ENCODE peak calls at places on chromosome 20, in five cellular contexts. G is A549, I is H1, U is HepG2, P is GM12878. L is an unnamed sample.

GRCh38 chr20:59835448-59836395 is 97.7 kb downstream of the SYCP2 start:
- DNase-seq in U (no peak), P (no peak), I (no peak), G (no peak), L (no peak)

GRCh38 chr20:32559753-32560380 is 25.3 kb downstream of the NOL4L start:
- DNase-seq in P (no peak), I (no peak), G (no peak), U (no peak), L (no peak)

GRCh38 chr20:3082955-3083952 is 1.3 kb downstream of the AVP start:
- DNase-seq in P (no peak), G (no peak), U (peak), I (no peak), L (no peak)

GRCh38 chr20:18103497-18103896 is 34.2 kb upstream of the KAT14 start:
- DNase-seq in I (no peak), U (peak), P (no peak), G (no peak), L (no peak)

GRCh38 chr20:63328026-63328700 is 33.0 kb downstream of the CHRNA4 start:
- DNase-seq in G (no peak), I (no peak), U (no peak), P (no peak), L (no peak)

GRCh38 chr20:30168025-30168799 is 1089.3 kb upstream of the DEFB115 start:
- DNase-seq in P (no peak), U (no peak), G (no peak), I (no peak), L (no peak)

GRCh38 chr20:64233725-64234124 is 21.8 kb upstream of the PCMTD2 start:
- DNase-seq in I (no peak), U (no peak), P (no peak), G (no peak), L (no peak)

GRCh38 chr20:14712302-14712739 is 374.9 kb upstream of the FLRT3 start:
- DNase-seq in G (peak), P (no peak), I (no peak), U (no peak), L (no peak)

GRCh38 chr20:44610313-44610965 is 28.1 kb downstream of the PKIG start:
- DNase-seq in G (no peak), P (no peak), I (no peak), U (no peak), L (no peak)

GRCh38 chr20:17895641-17896246 is 72.8 kb downstream of the SNX5 start:
- DNase-seq in G (no peak), P (peak), U (no peak), I (no peak), L (peak)

GRCh38 chr20:32792316-32792715 is 27.4 kb upstream of the MAPRE1 start:
- DNase-seq in I (no peak), P (peak), G (no peak), U (peak), L (no peak)

GRCh38 chr20:58399926-58400325 is 10.9 kb downstream of the VAPB start:
- DNase-seq in I (no peak), U (no peak), G (no peak), P (no peak), L (no peak)

GRCh38 chr20:19539191-19539590 is 218.9 kb upstream of the RIN2 start:
- DNase-seq in G (no peak), P (no peak), I (no peak), U (no peak), L (no peak)

GRCh38 chr20:36885355-36885754 is 9.4 kb downstream of the TLDC2 start:
- DNase-seq in U (no peak), I (no peak), G (peak), P (no peak), L (peak)

GRCh38 chr20:50611128-50611810 is 80.1 kb downstream of the RIPOR3 start:
- DNase-seq in I (no peak), P (no peak), U (no peak), G (no peak), L (no peak)

GRCh38 chr20:63280371-63280770 is 7.8 kb downstream of the ARFGAP1 start:
- DNase-seq in I (no peak), P (no peak), G (no peak), U (no peak), L (no peak)

GRCh38 chr20:62208061-62208804 is 11.8 kb downstream of the HRH3 start:
- DNase-seq in I (no peak), P (no peak), U (no peak), G (no peak), L (no peak)

GRCh38 chr20:18702736-18703135 is 110.8 kb upstream of the SCP2D1 start:
- DNase-seq in P (no peak), I (no peak), U (no peak), G (no peak), L (no peak)

GRCh38 chr20:36336838-36337478 is 30.8 kb downstream of the DLGAP4 start:
- DNase-seq in U (no peak), G (no peak), I (no peak), P (no peak), L (no peak)

GRCh38 chr20:36333841-36334240 is 27.7 kb downstream of the DLGAP4 start:
- DNase-seq in U (no peak), P (no peak), G (no peak), I (no peak), L (no peak)

DNA sequence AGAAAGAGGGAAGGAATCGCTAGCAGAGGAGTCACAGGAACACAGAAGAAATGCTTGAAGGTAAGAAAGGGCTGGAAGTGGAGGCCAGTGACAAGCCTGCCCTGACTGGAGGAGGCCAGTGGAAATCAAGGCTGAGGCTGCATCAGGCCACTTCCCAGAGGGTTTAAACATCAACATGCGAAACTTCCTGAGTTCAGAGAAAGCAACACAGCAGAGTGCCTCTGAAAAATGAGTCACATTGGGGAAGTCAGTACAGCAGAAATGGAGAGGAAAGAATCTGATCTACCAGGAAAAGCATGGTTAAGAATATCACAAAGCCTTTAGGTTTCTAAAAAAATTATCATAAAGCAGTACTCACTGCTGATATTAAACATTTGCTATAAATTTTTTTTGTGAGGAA is 23.3 kb downstream of the NAPB start:
- DNase-seq in U (no peak), G (no peak), P (no peak), I (no peak), L (no peak)
- TF ChIP-seq KDM1A in U (no peak), G (no peak), P (no peak), I (no peak), L (no peak)

GRCh38 chr20:40390654-40391053 is 298.4 kb downstream of the MAFB start:
- DNase-seq in U (no peak), G (no peak), P (no peak), I (peak), L (no peak)
- TF ChIP-seq KDM1A in U (no peak), G (no peak), P (no peak), I (no peak), L (no peak)

GRCh38 chr20:8389381-8390368 is 257.6 kb downstream of the PLCB1 start:
- DNase-seq in I (no peak), G (peak), U (peak), P (no peak), L (peak)

GRCh38 chr20:8390500-8390899 is 258.4 kb downstream of the PLCB1 start:
- DNase-seq in U (no peak), I (no peak), P (no peak), G (no peak), L (no peak)

GRCh38 chr20:8386991-8387390 is 254.9 kb downstream of the PLCB1 start:
- DNase-seq in U (no peak), G (no peak), P (no peak), I (no peak), L (no peak)

GRCh38 chr20:8388146-8388545 is 256.1 kb downstream of the PLCB1 start:
- DNase-seq in U (no peak), P (no peak), I (no peak), G (no peak), L (no peak)

DNA sequence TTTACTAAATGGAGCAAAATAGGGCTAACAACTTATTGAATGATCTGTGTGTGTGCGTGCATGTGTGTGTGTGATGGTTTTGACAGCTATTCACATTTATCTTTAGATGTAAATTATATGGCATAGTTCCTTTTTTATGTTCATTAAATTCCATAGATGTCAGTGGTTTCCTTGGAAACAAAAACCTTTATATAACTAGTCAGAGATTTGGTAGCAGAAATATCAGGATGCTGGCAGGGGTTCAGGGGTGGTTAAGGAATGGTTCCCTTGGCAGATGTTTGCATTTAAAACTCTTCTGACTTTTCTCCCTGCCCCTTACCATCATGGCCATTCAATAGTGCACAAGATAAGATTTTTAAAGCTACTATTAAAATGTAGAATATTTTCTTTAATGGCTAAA is 256.6 kb downstream of the PLCB1 start:
- DNase-seq in G (no peak), P (no peak), U (no peak), I (no peak), L (no peak)
- TF ChIP-seq KDM1A in G (no peak), P (no peak), U (no peak), I (no peak), L (no peak)

DNA sequence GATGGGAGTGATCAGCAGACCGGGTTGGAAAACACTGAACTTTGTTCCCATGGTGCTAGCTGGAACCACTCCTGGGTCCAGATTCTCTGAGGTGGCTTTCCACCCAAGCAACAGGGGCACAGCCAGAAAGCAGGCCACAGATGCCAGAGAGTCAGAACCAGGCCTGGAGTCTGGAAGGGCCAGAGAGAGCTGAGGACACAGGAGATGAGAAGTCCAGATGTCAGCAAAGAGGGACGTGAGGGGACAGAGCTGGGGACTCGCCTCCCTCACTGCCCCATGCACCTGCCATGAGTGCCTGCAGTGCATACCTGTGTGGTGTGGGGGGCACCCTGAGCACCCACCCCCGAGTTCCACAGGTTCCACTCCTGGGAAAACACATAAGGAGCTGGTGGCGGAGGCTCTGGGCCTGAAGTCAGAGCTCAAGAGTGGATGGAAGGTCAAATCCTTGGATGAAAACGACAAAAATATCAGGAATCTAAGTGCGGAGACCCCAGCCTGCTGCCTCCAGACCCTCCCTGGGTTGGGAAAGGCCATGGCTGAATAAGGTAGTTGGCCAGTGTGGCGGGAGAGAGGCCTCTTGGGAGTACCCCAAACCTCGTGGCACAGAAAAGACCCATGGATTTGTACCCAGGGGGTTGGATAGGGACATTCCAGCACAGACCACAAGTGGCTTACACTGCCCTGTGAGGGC is 224.2 kb downstream of the SYNDIG1 start:
- DNase-seq in U (no peak), P (no peak), I (no peak), G (no peak), L (no peak)
- TF ChIP-seq KDM1A in U (no peak), P (no peak), I (no peak), G (no peak), L (no peak)

GRCh38 chr20:38241201-38241600 is 19.3 kb downstream of the KIAA1755 start:
- DNase-seq in G (no peak), P (no peak), U (no peak), I (no peak), L (no peak)

GRCh38 chr20:38239406-38239805 is 21.1 kb downstream of the KIAA1755 start:
- DNase-seq in I (no peak), P (no peak), U (no peak), G (no peak), L (no peak)

GRCh38 chr20:38243617-38244016 is 16.9 kb downstream of the KIAA1755 start:
- DNase-seq in U (no peak), G (no peak), I (no peak), P (no peak), L (no peak)

GRCh38 chr20:38245753-38246152 is 14.8 kb downstream of the KIAA1755 start:
- DNase-seq in U (no peak), P (no peak), G (no peak), I (no peak), L (no peak)

GRCh38 chr20:38242848-38243449 is 17.6 kb downstream of the KIAA1755 start:
- DNase-seq in G (peak), I (no peak), P (no peak), U (peak), L (peak)
- TF ChIP-seq KDM1A in G (no peak), I (no peak), P (no peak), U (no peak), L (no peak)

DNA sequence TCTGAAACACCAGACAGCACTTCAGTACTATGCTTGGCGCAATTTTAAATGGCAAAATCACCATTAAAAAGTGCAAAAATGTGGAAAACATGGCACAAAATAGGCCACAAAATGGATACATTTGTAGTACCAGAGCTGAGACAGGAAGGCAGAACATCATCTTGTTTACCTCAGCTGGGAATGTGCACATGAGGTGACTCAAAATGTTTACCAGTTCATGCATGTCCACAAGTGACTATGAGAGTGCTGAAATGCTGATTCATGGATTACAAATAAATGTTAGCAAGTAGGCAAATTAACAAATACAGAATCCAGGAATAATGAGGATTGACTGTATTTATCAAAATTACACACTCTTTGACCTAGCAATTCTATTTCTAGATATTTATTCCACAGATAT is 201.6 kb downstream of the ISM1 start:
- DNase-seq in U (peak), I (no peak), P (no peak), G (peak), L (no peak)
- TF ChIP-seq KDM1A in U (no peak), I (no peak), P (no peak), G (no peak), L (no peak)

DNA sequence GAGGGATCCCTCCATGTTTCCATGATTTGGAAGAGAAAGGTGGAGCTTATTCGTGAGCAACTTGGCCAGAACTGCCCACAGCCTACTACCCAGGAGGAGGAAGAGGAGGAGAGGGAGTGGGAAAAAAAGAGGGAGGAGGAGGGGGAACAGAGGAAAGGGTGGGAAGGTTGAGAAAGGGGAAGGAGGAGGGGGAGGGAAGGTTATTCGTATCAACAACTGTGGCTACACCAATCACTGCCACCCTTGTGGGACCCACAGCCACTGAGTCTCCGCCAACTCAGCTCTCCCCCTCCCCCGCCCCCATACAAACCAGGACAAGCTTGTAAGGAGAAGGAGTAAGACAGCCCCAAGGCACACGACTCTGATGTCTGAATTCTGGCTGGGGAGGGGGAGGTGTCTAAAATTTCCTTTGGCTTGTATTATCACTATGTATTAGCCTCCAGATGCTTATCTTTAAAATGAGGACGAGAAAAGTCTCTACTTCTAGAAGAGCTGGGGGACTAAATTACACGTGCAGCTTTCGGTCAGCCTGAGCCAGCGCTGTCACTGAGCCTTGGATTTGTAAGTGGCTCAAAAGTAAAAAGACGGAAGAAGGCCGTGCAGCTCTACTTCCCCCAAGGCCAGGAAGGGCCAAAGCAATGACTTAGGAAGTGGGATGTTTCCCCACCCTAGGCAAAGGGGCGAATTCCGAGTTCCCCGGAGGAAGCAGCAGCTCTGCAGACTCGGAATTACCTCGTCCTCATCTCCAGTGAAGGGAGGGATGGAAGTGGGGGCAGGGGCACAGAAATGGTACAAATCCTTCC is 1.0 kb downstream of the FKBP1A start:
- DNase-seq in U (no peak), I (no peak), G (no peak), P (no peak), L (peak)
- TF ChIP-seq KDM1A in U (no peak), I (no peak), G (no peak), P (no peak), L (peak)

DNA sequence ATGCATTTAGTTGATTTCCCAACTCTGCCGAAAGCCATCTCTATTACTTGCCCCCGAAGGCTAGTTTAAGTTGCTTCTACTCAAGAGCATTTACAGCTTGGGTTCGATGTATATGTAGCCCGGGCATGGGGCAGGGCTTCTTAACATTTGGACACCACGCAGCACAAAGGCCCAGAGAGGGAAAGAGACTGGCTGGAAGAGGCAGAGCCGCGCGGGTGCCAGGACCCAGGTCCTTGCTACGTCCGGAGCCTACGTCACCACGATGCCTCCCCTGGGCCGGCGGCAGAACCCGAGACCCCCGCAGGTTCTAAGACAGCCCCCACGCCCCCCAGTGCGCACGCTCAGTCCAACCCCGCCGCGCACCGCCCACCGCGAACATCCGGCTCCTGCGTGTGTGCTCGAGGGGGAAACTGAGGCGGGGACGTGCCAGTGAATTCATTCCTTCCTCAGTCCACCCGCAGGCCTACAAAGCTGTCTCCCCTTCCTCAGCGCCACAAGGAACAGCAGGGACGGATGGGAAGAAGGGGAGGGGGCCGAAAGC is 367 bp upstream of the PCIF1 start:
- DNase-seq in G (peak), P (no peak), I (peak), U (no peak), L (peak)
- TF ChIP-seq KDM1A in G (peak), P (no peak), I (peak), U (peak), L (no peak)

GRCh38 chr20:53736757-53737403 is 143.2 kb upstream of the ZNF217 start:
- DNase-seq in G (no peak), U (no peak), I (no peak), P (peak), L (no peak)
- TF ChIP-seq KDM1A in G (peak), U (peak), I (peak), P (peak), L (peak)

DNA sequence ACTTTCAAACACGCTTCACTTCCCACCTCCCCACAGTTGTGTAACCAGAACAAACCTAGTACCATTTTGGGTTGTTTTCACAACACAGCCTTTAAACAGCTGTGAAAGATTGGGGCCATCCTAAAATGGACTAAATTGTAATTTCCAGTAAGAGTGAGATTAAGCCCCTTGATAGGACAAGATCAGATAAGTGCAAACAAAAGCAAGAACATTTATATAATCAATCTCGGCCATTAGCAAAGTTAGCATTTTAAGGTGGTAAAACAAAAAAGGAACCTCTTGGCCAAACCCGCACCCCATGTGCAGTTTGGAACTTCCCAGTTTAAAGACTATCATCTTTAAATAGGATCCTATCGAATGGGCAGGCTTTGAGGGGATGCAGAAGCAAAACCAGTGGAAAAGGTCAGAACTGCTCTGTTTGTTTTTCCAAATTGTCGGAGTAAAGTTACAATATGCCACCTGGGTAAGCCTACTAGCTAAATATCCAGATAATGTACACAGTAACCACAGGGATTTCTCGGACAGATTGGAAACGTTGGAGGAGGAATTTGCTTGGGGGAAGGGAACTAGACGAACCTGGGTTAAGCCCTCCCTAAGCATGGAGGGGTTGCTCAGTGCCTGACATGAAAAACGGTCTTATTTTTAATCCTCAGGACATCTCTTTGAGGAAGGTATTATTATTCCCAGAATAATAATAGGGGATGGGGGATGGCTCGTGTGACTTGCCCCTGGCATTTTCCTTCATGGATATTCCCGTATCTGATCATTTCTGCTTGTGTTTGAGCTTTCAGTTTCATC is 159.8 kb upstream of the SALL4 start:
- DNase-seq in U (no peak), G (no peak), P (no peak), I (no peak), L (no peak)
- TF ChIP-seq KDM1A in U (no peak), G (no peak), P (no peak), I (no peak), L (no peak)